ENCODE peak calls at places on chromosomes 11 and 22, in four cellular contexts. U is GM23338; J is CD8-positive, alpha-beta T cell; B is heart left ventricle. I is an unnamed sample. For H3K4me1, the result is how much of the 10 kb centered on the place peaks cover.

GRCh38 chr11:134071306-134071705 is 2.4 kb downstream of the JAM3 start:
- DNase-seq in U (no peak), J (no peak), B (no peak), I (no peak)

GRCh38 chr11:2214527-2215229 is 43.1 kb upstream of the TH start:
- DNase-seq in U (no peak), J (no peak), B (no peak), I (no peak)

GRCh38 chr11:80241766-80242165 is 800.9 kb upstream of the TENM4 start:
- DNase-seq in U (no peak), J (no peak), B (no peak), I (no peak)

GRCh38 chr11:111524056-111524455 is 9.5 kb downstream of the HOATZ start:
- DNase-seq in U (no peak), J (no peak), B (no peak), I (no peak)

GRCh38 chr11:72641900-72642814 is 32.1 kb downstream of the PDE2A start:
- DNase-seq in U (peak), J (peak), B (peak), I (no peak)

GRCh38 chr11:86814775-86815174 is 14.4 kb downstream of the PRSS23 start:
- DNase-seq in U (no peak), J (no peak), B (no peak), I (no peak)

GRCh38 chr11:27447288-27447914 is 25.2 kb downstream of the LGR4 start:
- DNase-seq in U (no peak), J (no peak), B (no peak), I (no peak)

GRCh38 chr11:78883506-78883905 is 308.8 kb upstream of the NARS2 start:
- DNase-seq in U (no peak), J (no peak), B (no peak), I (no peak)

GRCh38 chr22:43085658-43086606 is 3.3 kb downstream of the TTLL1 start:
- DNase-seq in U (no peak), J (peak), B (no peak), I (no peak)

GRCh38 chr11:18229501-18229900 is 7.1 kb downstream of the SAA4 start:
- DNase-seq in U (no peak), J (no peak), B (no peak), I (no peak)

DNA sequence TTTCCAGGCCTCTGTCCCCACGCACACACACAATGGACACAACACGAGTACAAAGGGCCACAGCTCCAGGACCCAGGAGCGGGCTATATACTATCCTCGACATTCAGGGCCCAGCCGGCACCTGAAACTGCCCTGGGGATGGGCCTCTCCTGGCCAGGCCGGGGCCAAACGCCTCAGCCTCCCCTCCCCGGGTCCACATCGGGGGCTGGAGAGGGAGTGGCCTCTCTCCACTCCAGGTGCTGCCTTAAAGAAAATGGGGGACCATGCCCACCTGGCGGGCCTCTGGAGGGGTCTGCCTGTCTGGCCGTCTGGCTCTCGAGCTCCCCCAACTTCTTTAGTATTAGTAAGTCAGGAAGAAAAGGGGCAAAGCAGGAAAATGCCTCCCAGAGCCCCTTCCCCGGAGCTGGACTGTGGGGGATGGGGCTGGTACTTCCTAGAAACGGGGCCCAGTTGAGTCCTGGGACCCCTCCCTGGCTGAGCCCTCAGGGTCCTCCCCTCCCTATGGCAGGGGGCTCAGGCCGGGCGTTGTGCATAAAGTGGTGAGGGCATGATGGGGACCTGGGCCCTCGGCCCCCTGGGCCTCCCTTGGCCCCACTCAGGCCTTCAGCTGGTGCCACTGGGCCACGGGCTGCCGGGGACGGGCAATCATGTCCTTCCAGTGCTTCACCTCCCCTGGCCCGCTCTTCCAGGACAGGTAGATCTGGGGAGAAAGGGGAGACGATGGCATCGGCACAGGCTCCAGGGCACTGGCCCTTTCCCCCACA is 9.7 kb downstream of the LRRC10B start:
- DNase-seq in U (no peak), J (no peak), B (no peak), I (no peak)
- H3K4me1 ChIP-seq in U (under half), J (under half), B (under half), I (under half)

GRCh38 chr22:30691204-30691603 is 3.5 kb upstream of the OSBP2 start:
- DNase-seq in U (no peak), J (no peak), B (no peak), I (no peak)

GRCh38 chr22:30695351-30695762 is 683 bp downstream of the OSBP2 start:
- DNase-seq in U (no peak), J (no peak), B (no peak), I (no peak)

GRCh38 chr22:30695871-30696655 is 1.4 kb downstream of the OSBP2 start:
- DNase-seq in U (no peak), J (no peak), B (no peak), I (no peak)

GRCh38 chr22:30694638-30695350 is at the start of gene OSBP2:
- DNase-seq in U (peak), J (peak), B (peak), I (no peak)

GRCh38 chr22:30694171-30694637 is 470 bp upstream of the OSBP2 start:
- DNase-seq in U (peak), J (peak), B (peak), I (no peak)
- H3K4me3 ChIP-seq in U (peak), J (peak), B (peak), I (peak)

GRCh38 chr11:107592813-107593212 is 1.9 kb downstream of the ELMOD1 start:
- DNase-seq in U (peak), J (no peak), B (no peak), I (no peak)

GRCh38 chr11:107593941-107594340 is 3.0 kb downstream of the ELMOD1 start:
- DNase-seq in U (peak), J (no peak), B (no peak), I (no peak)

DNA sequence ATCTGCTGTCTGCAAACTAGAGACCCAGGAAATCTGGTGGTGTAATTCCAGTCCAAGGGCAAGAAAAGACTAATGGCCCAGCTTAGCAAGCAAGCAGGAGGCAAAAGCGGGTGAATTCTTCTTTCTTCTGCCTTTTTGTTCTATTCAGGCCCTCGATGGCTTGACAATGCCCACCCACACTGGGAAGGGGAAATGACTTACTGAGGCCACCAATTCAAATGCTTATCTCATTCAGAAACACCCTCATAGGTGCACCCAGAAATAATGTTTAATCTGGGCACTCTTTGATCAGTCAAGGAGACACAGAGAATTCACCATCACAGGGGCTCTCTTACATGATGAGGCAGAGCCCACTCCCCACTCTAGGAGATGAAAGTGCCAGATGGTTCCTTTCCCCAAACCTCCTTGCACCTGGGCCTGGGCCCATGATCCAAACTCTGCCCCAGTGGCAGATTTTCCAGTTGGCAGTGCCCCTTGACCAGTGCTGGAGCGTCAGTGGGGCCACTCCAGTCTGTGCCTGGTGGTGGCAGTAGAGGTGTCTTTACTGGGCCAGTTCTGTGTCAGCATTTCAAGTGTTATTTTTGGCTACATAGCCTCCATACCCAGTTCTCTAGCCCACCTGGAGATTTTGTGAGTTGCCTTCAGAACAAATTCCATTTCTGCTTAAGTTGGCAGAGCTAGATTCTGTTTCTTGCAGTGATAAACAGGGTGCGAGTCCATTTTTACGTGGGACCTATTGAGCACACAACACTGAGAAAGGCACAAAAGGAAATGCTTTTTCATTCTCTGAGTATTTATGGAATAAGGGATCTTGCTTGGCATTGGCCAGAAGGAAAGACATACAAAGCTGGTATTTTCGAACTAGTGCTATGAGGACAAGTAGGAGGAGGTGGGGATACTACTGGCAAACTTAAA is 7.5 kb downstream of the ELMOD1 start:
- DNase-seq in U (peak), J (no peak), B (no peak), I (no peak)
- TF ChIP-seq CTCF in U (peak), J (no peak), B (no peak), I (no peak)

GRCh38 chr22:29914991-29915390 is 32.0 kb downstream of the MTMR3 start:
- DNase-seq in U (no peak), J (no peak), B (no peak), I (no peak)
- H3K4me1 ChIP-seq in U (under half), J (under half), B (half or more), I (half or more)

GRCh38 chr22:35380537-35381423 is at the start of gene HMOX1:
- DNase-seq in U (peak), J (peak), B (peak), I (peak)
- H3K4me3 ChIP-seq in U (peak), J (peak), B (peak), I (peak)

GRCh38 chr11:70711911-70712185 is 313.5 kb downstream of the CTTN start:
- DNase-seq in U (no peak), J (no peak), B (no peak), I (no peak)

GRCh38 chr11:70715166-70715565 is 316.8 kb downstream of the CTTN start:
- DNase-seq in U (no peak), J (no peak), B (no peak), I (no peak)

GRCh38 chr11:70713988-70714665 is 315.8 kb downstream of the CTTN start:
- DNase-seq in U (peak), J (no peak), B (no peak), I (no peak)

GRCh38 chr11:70712471-70712870 is 314.1 kb downstream of the CTTN start:
- DNase-seq in U (peak), J (no peak), B (no peak), I (no peak)

GRCh38 chr11:70713436-70713835 is 315.1 kb downstream of the CTTN start:
- DNase-seq in U (no peak), J (no peak), B (no peak), I (no peak)
- TF ChIP-seq CTCF in U (no peak), J (no peak), B (no peak), I (no peak)

GRCh38 chr11:116930177-116930576 is 92.8 kb upstream of the APOA1 start:
- DNase-seq in U (peak), J (peak), B (peak), I (no peak)
- H3K4me1 ChIP-seq in U (under half), J (half or more), B (under half), I (under half)

GRCh38 chr22:36009085-36009484 is 19.5 kb downstream of the RBFOX2 start:
- DNase-seq in U (no peak), J (no peak), B (no peak), I (no peak)
- H3K4me3 ChIP-seq in U (no peak), J (no peak), B (no peak), I (no peak)

DNA sequence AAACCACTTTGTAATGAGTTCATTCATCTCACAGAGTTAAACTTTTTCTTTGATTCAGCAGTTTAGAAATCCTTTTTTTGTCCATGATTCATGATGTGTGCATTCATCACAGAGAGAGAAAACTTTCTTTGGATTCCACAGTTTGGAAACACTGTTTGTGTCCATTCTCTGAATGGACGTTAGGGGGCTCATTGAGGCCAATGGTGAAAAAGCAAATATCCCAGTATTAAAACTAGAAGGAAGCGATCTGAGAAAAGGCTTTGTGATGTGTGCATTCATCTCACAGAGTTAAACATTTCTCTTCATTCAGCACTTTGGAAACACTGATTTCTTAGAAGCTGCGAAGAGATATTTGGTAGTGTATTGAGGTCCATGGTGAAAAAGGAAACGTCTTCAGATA is 155.6 kb upstream of the TRIM48 start:
- DNase-seq in U (no peak), J (no peak), B (no peak), I (no peak)
- TF ChIP-seq CTCF in U (peak), J (no peak), B (no peak), I (no peak)

DNA sequence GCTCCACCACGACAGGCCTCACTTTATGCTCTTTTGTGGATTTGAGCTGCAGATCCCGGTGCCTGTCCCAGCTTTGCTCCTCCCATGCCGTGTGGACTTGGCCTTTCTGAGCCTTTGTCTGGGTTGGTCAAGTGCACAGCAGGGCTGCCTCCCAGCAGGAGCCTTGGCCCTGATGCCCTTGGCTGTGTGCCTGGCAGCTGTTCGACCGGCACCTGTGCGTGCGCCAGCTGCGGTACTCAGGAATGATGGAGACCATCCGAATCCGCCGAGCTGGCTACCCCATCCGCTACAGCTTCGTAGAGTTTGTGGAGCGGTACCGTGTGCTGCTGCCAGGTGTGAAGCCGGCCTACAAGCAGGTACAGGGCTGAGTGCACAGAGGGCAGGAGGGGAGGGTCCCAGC is 46.5 kb downstream of the MYO7A start:
- DNase-seq in U (no peak), J (no peak), B (no peak), I (no peak)
- H3K4me1 ChIP-seq in U (under half), J (under half), B (under half), I (under half)

I was measured in tibial artery.